ENCODE peak calls at places on chromosomes 5 and 9, in six cellular contexts. D is activated CD4-positive, alpha-beta T cell treated with anti-CD3 and anti-CD28 coated beads, Interleukin-2, amount 50 U/mL, for 1 hour; W is stimulated activated CD4-positive, alpha-beta T cell treated with anti-CD3 and anti-CD28 coated beads, Interleukin-4, amount 100 ng/mL, for 48 hours; O is HFFc6; J is astrocyte of the cerebellum; F is LHCN-M2. T is an unnamed sample.

GRCh38 chr5:169350759-169351240 is 49.9 kb upstream of the SLIT3 start:
- DNase-seq in D (no peak), W (no peak), O (peak; percentile 99), J (peak; percentile 90), F (peak; percentile 24), T (peak; percentile 100)

GRCh38 chr9:90787771-90788460 is 13.7 kb upstream of the SYK start:
- DNase-seq in D (no peak), W (no peak), O (no peak), J (no peak), F (no peak), T (no peak)

GRCh38 chr9:37995348-37995737 is 73.7 kb downstream of the SHB start:
- DNase-seq in D (no peak), W (no peak), O (no peak), J (no peak), F (peak; percentile 44), T (no peak)

GRCh38 chr5:140005145-140005591 is 37.9 kb downstream of the NRG2 start:
- DNase-seq in D (no peak), W (no peak), O (no peak), J (no peak), F (no peak), T (no peak)

GRCh38 chr5:31021181-31021624 is 172.3 kb upstream of the CDH6 start:
- DNase-seq in D (no peak), W (no peak), O (no peak), J (no peak), F (no peak), T (no peak)

GRCh38 chr5:90248640-90249039 is 160.9 kb downstream of the CETN3 start:
- DNase-seq in D (no peak), W (no peak), O (no peak), J (no peak), F (no peak), T (no peak)

GRCh38 chr5:43773032-43773830 is 170.3 kb downstream of the NNT start:
- DNase-seq in D (no peak), W (no peak), O (peak; percentile 32), J (peak; percentile 60), F (peak; percentile 79), T (peak; percentile 82)

GRCh38 chr9:84228130-84228735 is 112.3 kb downstream of the SLC28A3 start:
- DNase-seq in D (no peak), W (no peak), O (no peak), J (no peak), F (no peak), T (no peak)

GRCh38 chr5:32714836-32715235 is 3.7 kb downstream of the NPR3 start:
- DNase-seq in D (no peak), W (no peak), O (no peak), J (no peak), F (no peak), T (peak; percentile 14)

GRCh38 chr9:3054017-3054586 is 210.2 kb upstream of the PUM3 start:
- DNase-seq in D (no peak), W (no peak), O (no peak), J (no peak), F (no peak), T (no peak)

GRCh38 chr5:35138232-35138631 is 90.5 kb upstream of the AGXT2 start:
- DNase-seq in D (no peak), W (no peak), O (peak; percentile 94), J (no peak), F (peak; percentile 76), T (peak; percentile 82)

GRCh38 chr9:21570643-21571275 is 88.6 kb upstream of the IFNE start:
- DNase-seq in D (no peak), W (no peak), O (no peak), J (no peak), F (no peak), T (no peak)

GRCh38 chr5:669111-669841 is 23.9 kb downstream of the TPPP start:
- DNase-seq in D (peak; percentile 23), W (peak; percentile 20), O (no peak), J (no peak), F (peak; percentile 30), T (no peak)

GRCh38 chr9:100992632-100993031 is 35.9 kb upstream of the PLPPR1 start:
- DNase-seq in D (no peak), W (no peak), O (no peak), J (no peak), F (no peak), T (no peak)

GRCh38 chr5:157025093-157025698 is 33.7 kb downstream of the HAVCR1 start:
- DNase-seq in D (peak; percentile 2), W (peak; percentile 62), O (no peak), J (no peak), F (no peak), T (no peak)

GRCh38 chr9:107922246-107922645 is 432.7 kb upstream of the KLF4 start:
- DNase-seq in D (no peak), W (no peak), O (no peak), J (no peak), F (no peak), T (no peak)

GRCh38 chr9:98479967-98480847 is 224.8 kb upstream of the TBC1D2 start:
- DNase-seq in D (no peak), W (no peak), O (no peak), J (no peak), F (peak; percentile 6), T (peak; percentile 33)

GRCh38 chr9:85213650-85214607 is 527.8 kb downstream of the AGTPBP1 start:
- DNase-seq in D (no peak), W (no peak), O (no peak), J (no peak), F (no peak), T (no peak)

GRCh38 chr5:124744170-124744911 is 2.1 kb downstream of the ZNF608 start:
- DNase-seq in D (no peak), W (no peak), O (no peak), J (no peak), F (peak; percentile 65), T (peak; percentile 34)

GRCh38 chr9:69471433-69471832 is 146.4 kb downstream of the ENTREP1 start:
- DNase-seq in D (no peak), W (no peak), O (no peak), J (peak; percentile 38), F (no peak), T (no peak)

GRCh38 chr5:72486371-72486770 is 20.8 kb downstream of the ZNF366 start:
- DNase-seq in D (no peak), W (no peak), O (peak; percentile 52), J (no peak), F (no peak), T (no peak)

GRCh38 chr5:119036101-119036762 is 34.7 kb upstream of the DMXL1 start:
- DNase-seq in D (no peak), W (no peak), O (peak; percentile 78), J (peak; percentile 24), F (peak; percentile 79), T (peak; percentile 72)

GRCh38 chr5:83450183-83450839 is 21.2 kb upstream of the VCAN start:
- DNase-seq in D (no peak), W (no peak), O (no peak), J (no peak), F (peak; percentile 15), T (no peak)

GRCh38 chr9:93020785-93021670 is 37.5 kb upstream of the SUSD3 start:
- DNase-seq in D (peak; percentile 64), W (no peak), O (no peak), J (no peak), F (no peak), T (no peak)

GRCh38 chr9:8338742-8339425 is 539.3 kb upstream of the DMAC1 start:
- DNase-seq in D (no peak), W (no peak), O (no peak), J (no peak), F (no peak), T (no peak)

GRCh38 chr9:99167694-99168093 is 54.0 kb downstream of the ALG2 start:
- DNase-seq in D (no peak), W (no peak), O (no peak), J (no peak), F (no peak), T (no peak)

GRCh38 chr5:73170522-73170921 is 2.5 kb upstream of the TMEM174 start:
- DNase-seq in D (no peak), W (no peak), O (peak; percentile 25), J (no peak), F (peak; percentile 39), T (peak; percentile 31)

GRCh38 chr5:76427481-76428140 is 24.5 kb downstream of the IQGAP2 start:
- DNase-seq in D (no peak), W (no peak), O (no peak), J (no peak), F (no peak), T (no peak)

GRCh38 chr9:86096382-86096781 is 3.0 kb downstream of the GOLM1 start:
- DNase-seq in D (no peak), W (no peak), O (peak; percentile 10), J (no peak), F (peak; percentile 5), T (peak; percentile 50)

GRCh38 chr9:125649315-125649714 is 57.7 kb downstream of the MAPKAP1 start:
- DNase-seq in D (no peak), W (no peak), O (peak; percentile 89), J (no peak), F (peak; percentile 92), T (peak; percentile 93)

GRCh38 chr9:79574166-79574565 is 2.4 kb downstream of the TLE4 start:
- DNase-seq in D (no peak), W (no peak), O (no peak), J (no peak), F (no peak), T (no peak)

GRCh38 chr5:138544171-138545134 is 1.4 kb upstream of the ETF1 start:
- DNase-seq in D (no peak), W (no peak), O (no peak), J (no peak), F (peak; percentile 47), T (peak; percentile 41)

GRCh38 chr5:55421074-55421529 is 113.3 kb downstream of the MTREX start:
- DNase-seq in D (no peak), W (peak; percentile 26), O (peak; percentile 24), J (no peak), F (peak; percentile 29), T (peak; percentile 24)

GRCh38 chr5:117657591-117657990 is 1083.0 kb upstream of the SEMA6A start:
- DNase-seq in D (no peak), W (no peak), O (no peak), J (peak; percentile 60), F (peak; percentile 91), T (peak; percentile 8)

GRCh38 chr5:16539169-16539666 is 73.6 kb upstream of the ZNF622 start:
- DNase-seq in D (no peak), W (no peak), O (peak; percentile 78), J (no peak), F (peak; percentile 94), T (peak; percentile 92)

GRCh38 chr9:85302860-85303779 is 438.6 kb downstream of the AGTPBP1 start:
- DNase-seq in D (no peak), W (no peak), O (no peak), J (no peak), F (no peak), T (no peak)

GRCh38 chr9:33921967-33922895 is 105.3 kb downstream of the UBE2R2 start:
- DNase-seq in D (peak; percentile 7), W (no peak), O (no peak), J (no peak), F (peak; percentile 23), T (no peak)

GRCh38 chr9:136001231-136001630 is 40.1 kb upstream of the UBAC1 start:
- DNase-seq in D (no peak), W (no peak), O (no peak), J (no peak), F (no peak), T (no peak)

T was measured in EL.